ENCODE peak calls at places on chromosomes 2 and 18, in eight cellular contexts. W, O, E, X, H, U, V and T are unnamed samples.
A peak's percentile ranks its signal among the peaks of the same experiment; 100 is the strongest.

GRCh38 chr2:53235836-53236582 is 531.6 kb upstream of the CHAC2 start:
- DNase-seq in W (peak; percentile 74), V (no peak), U (no peak), E (peak; percentile 24), H (no peak), X (no peak), O (no peak), T (peak; percentile 18)

GRCh38 chr2:127094509-127095366 is 12.2 kb downstream of the BIN1 start:
- DNase-seq in V (peak; percentile 56), U (no peak), X (no peak), W (peak; percentile 61), O (peak; percentile 79), H (no peak), E (no peak), T (no peak)

GRCh38 chr2:30026091-30027055 is 105.0 kb upstream of the ALK start:
- DNase-seq in E (peak; percentile 16), O (peak; percentile 78), U (no peak), V (peak; percentile 60), X (no peak), W (peak; percentile 93), H (peak; percentile 8), T (no peak)

GRCh38 chr18:10477121-10477862 is 22.9 kb downstream of the APCDD1 start:
- DNase-seq in O (no peak), V (no peak), X (no peak), H (no peak), E (no peak), W (no peak), U (no peak), T (no peak)

GRCh38 chr2:208099682-208100081 is 24.6 kb downstream of the CRYGD start:
- DNase-seq in O (no peak), E (no peak), V (no peak), X (no peak), W (no peak), H (no peak), U (no peak), T (no peak)

GRCh38 chr18:36454848-36455458 is 157.4 kb downstream of the FHOD3 start:
- DNase-seq in O (no peak), E (no peak), W (no peak), X (no peak), V (no peak), H (no peak), U (no peak), T (no peak)

GRCh38 chr2:101120124-101120996 is 30.8 kb downstream of the TBC1D8 start:
- DNase-seq in E (peak; percentile 44), H (no peak), U (no peak), W (peak; percentile 85), V (peak; percentile 91), X (peak; percentile 94), O (peak; percentile 90), T (no peak)

GRCh38 chr2:168116448-168116847 is 130.9 kb downstream of the STK39 start:
- DNase-seq in W (no peak), O (no peak), U (no peak), H (no peak), X (no peak), E (peak; percentile 9), V (no peak), T (no peak)

GRCh38 chr18:48885266-48885950 is 65.4 kb downstream of the SMAD7 start:
- DNase-seq in U (no peak), W (no peak), O (no peak), V (no peak), E (no peak), X (peak; percentile 12), H (peak; percentile 67), T (no peak)

GRCh38 chr2:143083636-143084035 is 45.6 kb upstream of the ARHGAP15 start:
- DNase-seq in V (no peak), H (peak; percentile 33), W (peak; percentile 89), E (peak; percentile 80), X (no peak), U (no peak), O (no peak), T (no peak)

GRCh38 chr18:595068-595467 is 1.7 kb upstream of the CLUL1 start:
- DNase-seq in V (no peak), H (no peak), O (no peak), E (no peak), X (no peak), W (no peak), U (no peak), T (no peak)

GRCh38 chr18:45825258-45825744 is at the start of gene SIGLEC15:
- DNase-seq in W (peak; percentile 88), U (no peak), E (no peak), O (no peak), X (no peak), V (no peak), H (no peak), T (no peak)

GRCh38 chr2:78999410-78999809 is 26.1 kb upstream of the REG3G start:
- DNase-seq in V (no peak), X (no peak), O (no peak), W (peak; percentile 5), U (no peak), H (no peak), E (peak; percentile 2), T (no peak)

GRCh38 chr2:8926356-8926755 is 77.1 kb downstream of the MBOAT2 start:
- DNase-seq in E (no peak), W (no peak), X (no peak), U (no peak), O (no peak), V (no peak), H (no peak), T (no peak)

GRCh38 chr2:179837408-179837807 is 24.0 kb downstream of the ZNF385B start:
- DNase-seq in U (no peak), W (peak; percentile 73), H (peak; percentile 24), E (peak; percentile 88), O (no peak), V (no peak), X (no peak), T (peak; percentile 59)

GRCh38 chr2:28544915-28545589 is 49.2 kb downstream of the PLB1 start:
- DNase-seq in X (no peak), V (no peak), O (no peak), W (peak; percentile 56), H (no peak), E (no peak), U (no peak), T (peak; percentile 10)

GRCh38 chr18:6482198-6482977 is 67.7 kb upstream of the L3MBTL4 start:
- DNase-seq in O (peak; percentile 70), E (peak; percentile 58), H (peak; percentile 14), V (peak; percentile 77), W (peak; percentile 70), X (peak; percentile 69), U (no peak), T (peak; percentile 81)

GRCh38 chr2:207165121-207166038 is at the start of gene KLF7:
- DNase-seq in X (peak; percentile 43), E (peak; percentile 42), V (peak; percentile 67), U (no peak), H (no peak), O (peak; percentile 61), W (peak; percentile 59), T (no peak)

GRCh38 chr2:28674713-28675068 is 76.9 kb upstream of the PPP1CB start:
- DNase-seq in E (no peak), O (no peak), U (no peak), H (no peak), X (no peak), W (no peak), V (no peak), T (no peak)

GRCh38 chr18:985301-985700 is 80.6 kb downstream of the ADCYAP1 start:
- DNase-seq in O (no peak), X (no peak), H (no peak), E (no peak), W (peak; percentile 36), V (no peak), U (no peak), T (no peak)